ENCODE peak calls at places on chromosomes 2 and 18, in seven cellular contexts. J is NCI-H1092 treated with DMSO at 0.1 percent for 48 hours; P is WTC11; D is Panc1; R is activated naive CD4-positive, alpha-beta T cell treated with anti-CD3 and anti-CD28 coated beads, Interleukin-2, amount 10 ng/mL, durations not matched to agents 7 days and 5 days; H is AG20443; A is SJCRH30. T is an unnamed sample.

GRCh38 chr2:118755362-118755761 is 92.1 kb downstream of the EN1 start:
- DNase-seq in P (no peak), D (no peak), A (no peak), R (no peak), H (no peak), J (no peak), T (no peak)

GRCh38 chr2:95179451-95179850 is 13.8 kb downstream of the ZNF2 start:
- DNase-seq in A (no peak), H (no peak), J (no peak), R (no peak), D (no peak), P (no peak), T (no peak)

GRCh38 chr2:39135678-39136259 is 14.9 kb upstream of the SOS1 start:
- DNase-seq in P (no peak), J (no peak), H (no peak), D (no peak), A (no peak), R (peak), T (no peak)

GRCh38 chr18:46387426-46388131 is 269.4 kb downstream of the LOXHD1 start:
- DNase-seq in R (no peak), J (no peak), A (peak), H (no peak), D (no peak), P (no peak), T (no peak)

GRCh38 chr2:158464426-158465281 is 7.9 kb downstream of the PKP4 start:
- DNase-seq in R (no peak), H (no peak), D (no peak), P (no peak), A (peak), J (no peak), T (no peak)

GRCh38 chr2:227390468-227391256 is 2.9 kb upstream of the SCYGR1 start:
- DNase-seq in R (no peak), A (no peak), J (no peak), D (no peak), H (no peak), P (no peak), T (no peak)

GRCh38 chr2:235291464-235291863 is 202.4 kb upstream of the AGAP1 start:
- DNase-seq in A (no peak), P (no peak), J (no peak), R (no peak), D (no peak), H (no peak), T (no peak)

GRCh38 chr2:176117162-176117822 is 714 bp downstream of the HOXD10 start:
- DNase-seq in P (no peak), D (no peak), R (no peak), A (no peak), H (no peak), J (no peak), T (no peak)

GRCh38 chr2:156394033-156394741 is 42.0 kb upstream of the GPD2 start:
- DNase-seq in D (no peak), R (no peak), A (no peak), J (no peak), P (no peak), H (no peak), T (no peak)

GRCh38 chr2:222844323-222844722 is 16.5 kb upstream of the ACSL3 start:
- DNase-seq in R (no peak), H (peak), P (no peak), J (no peak), D (peak), A (no peak), T (peak)

GRCh38 chr2:151632993-151633592 is 101.2 kb downstream of the NEB start:
- DNase-seq in R (no peak), A (peak), J (no peak), P (no peak), D (no peak), H (no peak), T (peak)

GRCh38 chr2:189657867-189658266 is 3.4 kb upstream of the ASNSD1 start:
- DNase-seq in J (no peak), R (peak), A (no peak), H (no peak), D (no peak), P (no peak), T (no peak)

GRCh38 chr2:211373203-211373602 is 816.8 kb downstream of the CPS1 start:
- DNase-seq in J (no peak), P (no peak), D (no peak), H (no peak), R (no peak), A (no peak), T (no peak)

GRCh38 chr2:240636563-240637115 is 11.4 kb downstream of the GPR35 start:
- DNase-seq in A (no peak), R (no peak), D (no peak), P (no peak), H (no peak), J (no peak), T (no peak)

GRCh38 chr18:61502472-61502871 is 169.2 kb downstream of the CDH20 start:
- DNase-seq in A (peak), J (peak), H (peak), D (peak), R (no peak), P (peak), T (peak)

GRCh38 chr18:26438980-26439379 is 109.4 kb downstream of the KCTD1 start:
- DNase-seq in R (no peak), D (no peak), J (no peak), H (no peak), A (no peak), P (no peak), T (no peak)

GRCh38 chr2:132593171-132593570 is 76.8 kb downstream of the LYPD1 start:
- DNase-seq in J (no peak), P (no peak), R (no peak), A (no peak), D (no peak), H (no peak), T (no peak)

GRCh38 chr2:241138471-241138870 is 10.8 kb downstream of the PASK start:
- DNase-seq in P (no peak), H (no peak), J (no peak), D (no peak), A (no peak), R (peak), T (no peak)

GRCh38 chr2:188319845-188320244 is 28.2 kb downstream of the GULP1 start:
- DNase-seq in J (no peak), D (no peak), A (no peak), H (no peak), R (no peak), P (no peak), T (no peak)

GRCh38 chr2:68031546-68032160 is 31.2 kb downstream of the C1D start:
- DNase-seq in A (peak), R (no peak), J (peak), D (peak), P (no peak), H (peak), T (peak)

GRCh38 chr2:195706161-195706900 is 49.3 kb downstream of the SLC39A10 start:
- DNase-seq in H (peak), P (no peak), A (no peak), R (no peak), D (no peak), J (no peak), T (peak)

GRCh38 chr2:28354920-28355520 is 37.6 kb upstream of the FOSL2 start:
- DNase-seq in R (no peak), J (no peak), P (no peak), H (no peak), D (no peak), A (no peak), T (no peak)

GRCh38 chr18:74146756-74147155 is 878 bp downstream of the FBXO15 start:
- DNase-seq in D (no peak), H (no peak), R (no peak), A (no peak), J (no peak), P (no peak), T (peak)

GRCh38 chr2:46776687-46777327 is 138.8 kb downstream of the MCFD2 start:
- DNase-seq in A (peak), P (peak), H (peak), J (peak), D (peak), R (peak), T (peak)

GRCh38 chr2:222884114-222884764 is 23.4 kb downstream of the ACSL3 start:
- DNase-seq in H (peak), D (no peak), J (no peak), A (no peak), R (no peak), P (no peak), T (peak)

GRCh38 chr18:58781627-58782194 is 83.0 kb upstream of the ZNF532 start:
- DNase-seq in R (peak), H (peak), A (peak), J (peak), D (peak), P (peak), T (peak)

GRCh38 chr2:55518846-55519167 is 711 bp upstream of the CFAP36 start:
- DNase-seq in D (no peak), A (peak), R (peak), H (peak), J (peak), P (no peak), T (peak)

GRCh38 chr18:79935925-79936324 is 15.5 kb downstream of the SLC66A2 start:
- DNase-seq in P (peak), D (no peak), J (no peak), H (no peak), R (no peak), A (no peak), T (no peak)

GRCh38 chr18:32930695-32931301 is 158.0 kb upstream of the KLHL14 start:
- DNase-seq in H (peak), R (no peak), A (peak), D (no peak), J (peak), P (no peak), T (peak)